ENCODE peak calls at places on chromosomes 4 and X, in seven cellular contexts. One of them, this sample, is unnamed.

GRCh38 chr4:168151313-168151712 is 59.0 kb downstream of the ANXA10 start:
- DNase-seq in HEK293T: no peak
- DNase-seq in amygdala: no peak
- DNase-seq in Right ventricle myocardium inferior: no peak
- DNase-seq in HuH-7: no peak
- DNase-seq in NCI-H1092: no peak
- DNase-seq in A549: no peak
- DNase-seq in this sample: no peak

GRCh38 chrX:68440940-68441339 is 7.6 kb upstream of the OPHN1 start:
- DNase-seq in HEK293T: peak; percentile 43
- DNase-seq in amygdala: no peak
- DNase-seq in Right ventricle myocardium inferior: no peak
- DNase-seq in HuH-7: no peak
- DNase-seq in NCI-H1092: no peak
- DNase-seq in A549: no peak
- DNase-seq in this sample: peak; percentile 3

GRCh38 chr4:114267976-114268375 is 288.5 kb upstream of the ARSJ start:
- DNase-seq in HEK293T: no peak
- DNase-seq in amygdala: no peak
- DNase-seq in Right ventricle myocardium inferior: no peak
- DNase-seq in HuH-7: no peak
- DNase-seq in NCI-H1092: no peak
- DNase-seq in A549: no peak
- DNase-seq in this sample: no peak

GRCh38 chr4:141275834-141276233 is 55.1 kb downstream of the ZNF330 start:
- DNase-seq in HEK293T: no peak
- DNase-seq in amygdala: no peak
- DNase-seq in Right ventricle myocardium inferior: no peak
- DNase-seq in HuH-7: no peak
- DNase-seq in NCI-H1092: no peak
- DNase-seq in A549: no peak
- DNase-seq in this sample: no peak

GRCh38 chrX:100995469-100995868 is 26.0 kb downstream of the ARL13A start:
- DNase-seq in HEK293T: no peak
- DNase-seq in amygdala: no peak
- DNase-seq in Right ventricle myocardium inferior: no peak
- DNase-seq in HuH-7: no peak
- DNase-seq in NCI-H1092: no peak
- DNase-seq in A549: no peak
- DNase-seq in this sample: no peak

GRCh38 chr4:105714932-105715331 is 6.3 kb downstream of the GSTCD start:
- DNase-seq in HEK293T: no peak
- DNase-seq in amygdala: no peak
- DNase-seq in Right ventricle myocardium inferior: no peak
- DNase-seq in HuH-7: no peak
- DNase-seq in NCI-H1092: no peak
- DNase-seq in A549: no peak
- DNase-seq in this sample: no peak

GRCh38 chr4:82951196-82951595 is 50.7 kb downstream of the THAP9 start:
- DNase-seq in HEK293T: no peak
- DNase-seq in amygdala: no peak
- DNase-seq in Right ventricle myocardium inferior: no peak
- DNase-seq in HuH-7: no peak
- DNase-seq in NCI-H1092: no peak
- DNase-seq in A549: no peak
- DNase-seq in this sample: no peak

GRCh38 chrX:44344687-44345086 is 1.2 kb upstream of the EFHC2 start:
- DNase-seq in HEK293T: no peak
- DNase-seq in amygdala: no peak
- DNase-seq in Right ventricle myocardium inferior: no peak
- DNase-seq in HuH-7: no peak
- DNase-seq in NCI-H1092: no peak
- DNase-seq in A549: no peak
- DNase-seq in this sample: no peak

GRCh38 chrX:73922856-73923429 is 359.9 kb downstream of the CHIC1 start:
- DNase-seq in HEK293T: no peak
- DNase-seq in amygdala: no peak
- DNase-seq in Right ventricle myocardium inferior: no peak
- DNase-seq in HuH-7: no peak
- DNase-seq in NCI-H1092: no peak
- DNase-seq in A549: no peak
- DNase-seq in this sample: no peak

GRCh38 chrX:150980711-150981110 is 2.4 kb upstream of the HMGB3 start:
- DNase-seq in HEK293T: no peak
- DNase-seq in amygdala: no peak
- DNase-seq in Right ventricle myocardium inferior: no peak
- DNase-seq in HuH-7: no peak
- DNase-seq in NCI-H1092: no peak
- DNase-seq in A549: no peak
- DNase-seq in this sample: no peak

GRCh38 chrX:2484721-2485459 is 15.9 kb downstream of the DHRSX start:
- DNase-seq in HEK293T: no peak
- DNase-seq in amygdala: no peak
- DNase-seq in Right ventricle myocardium inferior: no peak
- DNase-seq in HuH-7: no peak
- DNase-seq in NCI-H1092: no peak
- DNase-seq in A549: no peak
- DNase-seq in this sample: no peak

GRCh38 chr4:87978656-87979055 is 3.1 kb downstream of the SPP1 start:
- DNase-seq in HEK293T: no peak
- DNase-seq in amygdala: no peak
- DNase-seq in Right ventricle myocardium inferior: no peak
- DNase-seq in HuH-7: no peak
- DNase-seq in NCI-H1092: no peak
- DNase-seq in A549: no peak
- DNase-seq in this sample: no peak

GRCh38 chr4:57090099-57090498 is 20.1 kb downstream of the IGFBP7 start:
- DNase-seq in HEK293T: no peak
- DNase-seq in amygdala: no peak
- DNase-seq in Right ventricle myocardium inferior: no peak
- DNase-seq in HuH-7: no peak
- DNase-seq in NCI-H1092: no peak
- DNase-seq in A549: no peak
- DNase-seq in this sample: no peak

GRCh38 chrX:153462291-153462690 is 8.1 kb downstream of the HAUS7 start:
- DNase-seq in HEK293T: no peak
- DNase-seq in amygdala: no peak
- DNase-seq in Right ventricle myocardium inferior: no peak
- DNase-seq in HuH-7: no peak
- DNase-seq in NCI-H1092: no peak
- DNase-seq in A549: no peak
- DNase-seq in this sample: no peak

GRCh38 chr4:7067147-7067522 is 729 bp downstream of the GRPEL1 start:
- DNase-seq in HEK293T: no peak
- DNase-seq in amygdala: no peak
- DNase-seq in Right ventricle myocardium inferior: no peak
- DNase-seq in HuH-7: no peak
- DNase-seq in NCI-H1092: no peak
- DNase-seq in A549: no peak
- DNase-seq in this sample: no peak

GRCh38 chr4:827209-828081 is 1.5 kb upstream of the CPLX1 start:
- DNase-seq in HEK293T: no peak
- DNase-seq in amygdala: no peak
- DNase-seq in Right ventricle myocardium inferior: peak; percentile 50
- DNase-seq in HuH-7: peak; percentile 53
- DNase-seq in NCI-H1092: no peak
- DNase-seq in A549: no peak
- DNase-seq in this sample: no peak